ENCODE peak calls at places on chromosomes 7 and 10, in eight cellular contexts. M, F, B, S, V, D, X and O are unnamed samples.

GRCh38 chr10:70300461-70300860 is 16.7 kb upstream of the NPFFR1 start:
- DNase-seq in M (no peak), F (no peak), B (no peak), S (no peak), V (no peak), D (no peak), X (no peak), O (no peak)

GRCh38 chr10:74548676-74549075 is 277.7 kb upstream of the KAT6B start:
- DNase-seq in M (no peak), F (no peak), B (no peak), S (no peak), V (no peak), D (no peak), X (no peak), O (no peak)

GRCh38 chr7:123023126-123023525 is 27.6 kb upstream of the TAS2R16 start:
- DNase-seq in M (no peak), F (no peak), B (no peak), S (no peak), V (no peak), D (no peak), X (no peak), O (no peak)

GRCh38 chr7:83629117-83629880 is 19.6 kb downstream of the SEMA3E start:
- DNase-seq in M (no peak), F (peak), B (no peak), S (no peak), V (no peak), D (peak), X (no peak), O (no peak)

GRCh38 chr7:103106336-103107070 is 31.6 kb downstream of the ARMC10 start:
- DNase-seq in M (no peak), F (peak), B (no peak), S (no peak), V (no peak), D (peak), X (no peak), O (no peak)

GRCh38 chr7:96497567-96497966 is 175.7 kb upstream of the SLC25A13 start:
- DNase-seq in M (no peak), F (no peak), B (no peak), S (no peak), V (no peak), D (no peak), X (no peak), O (no peak)

GRCh38 chr7:137475966-137476365 is 132.4 kb upstream of the PTN start:
- DNase-seq in M (no peak), F (no peak), B (no peak), S (no peak), V (peak), D (no peak), X (no peak), O (no peak)

GRCh38 chr10:132158810-132159209 is 27.9 kb upstream of the DPYSL4 start:
- DNase-seq in M (no peak), F (no peak), B (no peak), S (no peak), V (no peak), D (no peak), X (no peak), O (no peak)

GRCh38 chr7:4785371-4785770 is 9.9 kb downstream of the AP5Z1 start:
- DNase-seq in M (no peak), F (no peak), B (no peak), S (no peak), V (no peak), D (no peak), X (no peak), O (no peak)

GRCh38 chr7:99679032-99679399 is 780 bp downstream of the CYP3A5 start:
- DNase-seq in M (no peak), F (no peak), B (no peak), S (no peak), V (peak), D (no peak), X (no peak), O (no peak)

GRCh38 chr10:44911081-44911540 is at the start of gene TMEM72:
- DNase-seq in M (no peak), F (peak), B (no peak), S (no peak), V (no peak), D (peak), X (no peak), O (no peak)

GRCh38 chr7:103636153-103636552 is 190.1 kb upstream of the SLC26A5 start:
- DNase-seq in M (no peak), F (no peak), B (no peak), S (no peak), V (peak), D (peak), X (no peak), O (no peak)

GRCh38 chr10:58431903-58432302 is 46.7 kb downstream of the TFAM start:
- DNase-seq in M (no peak), F (no peak), B (no peak), S (no peak), V (no peak), D (no peak), X (no peak), O (no peak)

GRCh38 chr7:117084286-117084685 is 131.0 kb downstream of the ST7 start:
- DNase-seq in M (no peak), F (no peak), B (no peak), S (no peak), V (no peak), D (no peak), X (no peak), O (no peak)

GRCh38 chr7:5767066-5767465 is 14.4 kb downstream of the RNF216 start:
- DNase-seq in M (no peak), F (no peak), B (no peak), S (no peak), V (peak), D (no peak), X (no peak), O (no peak)

GRCh38 chr10:59606551-59606961 is 103.1 kb downstream of the SLC16A9 start:
- DNase-seq in M (no peak), F (no peak), B (no peak), S (no peak), V (peak), D (no peak), X (peak), O (no peak)

GRCh38 chr7:115707684-115708341 is 322.8 kb downstream of the TFEC start:
- DNase-seq in M (no peak), F (no peak), B (no peak), S (no peak), V (no peak), D (no peak), X (no peak), O (no peak)

GRCh38 chr10:42868530-42868929 is 85.9 kb downstream of the BMS1 start:
- DNase-seq in M (no peak), F (no peak), B (no peak), S (no peak), V (no peak), D (no peak), X (no peak), O (no peak)

GRCh38 chr10:5698062-5698461 is 13.4 kb downstream of the TASOR2 start:
- DNase-seq in M (no peak), F (no peak), B (no peak), S (no peak), V (no peak), D (no peak), X (no peak), O (no peak)

GRCh38 chr7:139960158-139960557 is 102.6 kb downstream of the PARP12 start:
- DNase-seq in M (no peak), F (no peak), B (no peak), S (no peak), V (no peak), D (no peak), X (no peak), O (no peak)

GRCh38 chr7:150368884-150369739 is 490 bp downstream of the REPIN1 start:
- DNase-seq in M (peak), F (peak), B (no peak), S (no peak), V (peak), D (peak), X (peak), O (no peak)

GRCh38 chr10:60441515-60441914 is 51.8 kb upstream of the ANK3 start:
- DNase-seq in M (no peak), F (no peak), B (no peak), S (no peak), V (peak), D (no peak), X (no peak), O (no peak)

GRCh38 chr10:125926247-125926646 is 29.9 kb downstream of the FANK1 start:
- DNase-seq in M (no peak), F (no peak), B (no peak), S (no peak), V (no peak), D (no peak), X (no peak), O (no peak)

GRCh38 chr7:1087462-1087809 is 477 bp upstream of the GPER1 start:
- DNase-seq in M (no peak), F (no peak), B (no peak), S (no peak), V (peak), D (no peak), X (no peak), O (no peak)

GRCh38 chr7:112882506-112882905 is 92.3 kb upstream of the TMEM168 start:
- DNase-seq in M (no peak), F (no peak), B (no peak), S (no peak), V (no peak), D (no peak), X (peak), O (no peak)

GRCh38 chr7:7761340-7761973 is 43.0 kb upstream of the RPA3 start:
- DNase-seq in M (no peak), F (no peak), B (peak), S (peak), V (peak), D (no peak), X (peak), O (peak)

GRCh38 chr7:46146454-46147255 is 225.6 kb upstream of the IGFBP3 start:
- DNase-seq in M (no peak), F (no peak), B (no peak), S (peak), V (peak), D (no peak), X (no peak), O (no peak)

GRCh38 chr7:83212883-83213282 is 50.2 kb upstream of the PCLO start:
- DNase-seq in M (no peak), F (no peak), B (no peak), S (no peak), V (no peak), D (no peak), X (no peak), O (no peak)